ENCODE peak calls at places on chromosomes 2 and 18, in five cellular contexts. N is heart right ventricle; T is HTR-8/SVneo; X is stimulated activated CD4-positive, alpha-beta T cell treated with anti-CD3 and anti-CD28 coated beads, Interleukin-15, amount 100 ng/mL, for 1 hour; J is gastrocnemius medialis. Q is an unnamed sample.

GRCh38 chr2:73114273-73114867 is 1.6 kb upstream of the RAB11FIP5 start:
- DNase-seq in N (no peak), T (no peak), X (no peak), J (no peak), Q (no peak)

GRCh38 chr18:61957801-61958516 is 65.2 kb upstream of the RNF152 start:
- DNase-seq in N (no peak), T (no peak), X (no peak), J (no peak), Q (no peak)

GRCh38 chr18:47748093-47748796 is 182.2 kb downstream of the SMAD2 start:
- DNase-seq in N (no peak), T (no peak), X (no peak), J (no peak), Q (no peak)

GRCh38 chr2:151946856-151947523 is 118.8 kb upstream of the ARL5A start:
- DNase-seq in N (peak; percentile 48), T (peak; percentile 45), X (no peak), J (no peak), Q (no peak)

GRCh38 chr18:13611616-13612110 is 114.7 kb downstream of the FAM210A start:
- DNase-seq in N (peak; percentile 64), T (no peak), X (no peak), J (no peak), Q (peak; percentile 85)

GRCh38 chr2:179266271-179266670 is 1.6 kb upstream of the SESTD1 start:
- DNase-seq in N (no peak), T (no peak), X (no peak), J (no peak), Q (no peak)

GRCh38 chr2:218393750-218394290 is 5.8 kb upstream of the CTDSP1 start:
- DNase-seq in N (no peak), T (no peak), X (no peak), J (no peak), Q (peak; percentile 58)

GRCh38 chr2:69436594-69436936 is 670 bp downstream of the NFU1 start:
- DNase-seq in N (no peak), T (peak; percentile 24), X (no peak), J (no peak), Q (no peak)

GRCh38 chr2:203685081-203685621 is 21.3 kb upstream of the CD28 start:
- DNase-seq in N (peak; percentile 49), T (peak; percentile 23), X (no peak), J (no peak), Q (no peak)

GRCh38 chr2:62396880-62397279 is 109.1 kb downstream of the TMEM17 start:
- DNase-seq in N (no peak), T (no peak), X (no peak), J (no peak), Q (no peak)

GRCh38 chr18:22974707-22975106 is 41.6 kb downstream of the RBBP8 start:
- DNase-seq in N (no peak), T (no peak), X (no peak), J (no peak), Q (no peak)

GRCh38 chr2:168687314-168687713 is 115.1 kb upstream of the NOSTRIN start:
- DNase-seq in N (no peak), T (no peak), X (no peak), J (no peak), Q (no peak)

GRCh38 chr2:234146087-234146826 is 95.8 kb downstream of the SPP2 start:
- DNase-seq in N (peak; percentile 9), T (peak; percentile 79), X (no peak), J (no peak), Q (no peak)

GRCh38 chr2:109702250-109702985 is 88.3 kb downstream of the SOWAHC start:
- DNase-seq in N (no peak), T (peak; percentile 56), X (no peak), J (no peak), Q (peak; percentile 24)

GRCh38 chr18:36729197-36729596 is 99.6 kb downstream of the TPGS2 start:
- DNase-seq in N (no peak), T (no peak), X (no peak), J (no peak), Q (no peak)

GRCh38 chr2:42010743-42011298 is 37.0 kb upstream of the PKDCC start:
- DNase-seq in N (no peak), T (peak; percentile 48), X (no peak), J (no peak), Q (no peak)

GRCh38 chr2:176508984-176509383 is 239.7 kb downstream of the MTX2 start:
- DNase-seq in N (no peak), T (no peak), X (no peak), J (no peak), Q (no peak)

GRCh38 chr2:83528746-83529145 is 930.3 kb downstream of the SUCLG1 start:
- DNase-seq in N (no peak), T (no peak), X (no peak), J (no peak), Q (no peak)

GRCh38 chr2:53247986-53248735 is 519.4 kb upstream of the CHAC2 start:
- DNase-seq in N (peak; percentile 7), T (no peak), X (no peak), J (no peak), Q (no peak)

GRCh38 chr18:8943900-8944870 is 158.3 kb upstream of the NDUFV2 start:
- DNase-seq in N (peak; percentile 10), T (no peak), X (no peak), J (no peak), Q (no peak)